ENCODE peak calls at places on chromosomes 2 and 18, in five cellular contexts. I, X, Z, Q and G are unnamed samples.

GRCh38 chr2:235639387-235639786 is 145.5 kb downstream of the AGAP1 start:
- DNase-seq in I (peak), Q (peak), Z (peak), X (no peak), G (no peak)

GRCh38 chr2:8643238-8643995 is 38.4 kb upstream of the ID2 start:
- DNase-seq in Z (no peak), X (no peak), Q (no peak), I (no peak), G (no peak)

GRCh38 chr18:59833785-59834184 is 66.0 kb upstream of the PMAIP1 start:
- DNase-seq in Z (no peak), X (no peak), I (no peak), Q (no peak), G (no peak)

GRCh38 chr18:53698907-53699306 is 525.6 kb downstream of the MBD2 start:
- DNase-seq in Z (peak), X (peak), Q (no peak), I (peak), G (peak)

GRCh38 chr18:74115046-74115445 is 32.6 kb downstream of the FBXO15 start:
- DNase-seq in X (no peak), Z (peak), Q (no peak), I (no peak), G (no peak)

GRCh38 chr2:79138385-79138784 is 18.1 kb downstream of the REG1A start:
- DNase-seq in Q (no peak), X (no peak), Z (no peak), I (no peak), G (no peak)

GRCh38 chr2:14751581-14751980 is 119.1 kb downstream of the LRATD1 start:
- DNase-seq in I (no peak), X (no peak), Q (no peak), Z (no peak), G (no peak)

GRCh38 chr2:231398585-231398984 is 3.1 kb downstream of the B3GNT7 start:
- DNase-seq in I (no peak), Q (no peak), Z (no peak), X (no peak), G (no peak)

GRCh38 chr2:22842209-22842608 is 542.8 kb upstream of the KLHL29 start:
- DNase-seq in X (no peak), Q (no peak), Z (no peak), I (no peak), G (no peak)

GRCh38 chr18:11845653-11846052 is 5.6 kb upstream of the CHMP1B start:
- DNase-seq in I (no peak), X (no peak), Z (no peak), Q (no peak), G (no peak)

GRCh38 chr2:69597843-69598610 is 45.5 kb downstream of the AAK1 start:
- DNase-seq in X (no peak), I (no peak), Z (no peak), Q (no peak), G (no peak)

GRCh38 chr2:160652236-160652635 is 158.6 kb upstream of the RBMS1 start:
- DNase-seq in Q (peak), I (peak), Z (peak), X (no peak), G (no peak)

GRCh38 chr2:69770193-69770702 is 28.3 kb downstream of the ANXA4 start:
- DNase-seq in Z (peak), I (peak), X (no peak), Q (peak), G (no peak)

GRCh38 chr18:12271376-12272235 is 17.4 kb downstream of the CIDEA start:
- DNase-seq in I (peak), Q (peak), X (peak), Z (peak), G (peak)

GRCh38 chr2:196618661-196619060 is 20.9 kb upstream of the CCDC150 start:
- DNase-seq in Z (no peak), I (no peak), Q (no peak), X (no peak), G (no peak)

GRCh38 chr2:74886811-74887210 is 52.9 kb downstream of the HK2 start:
- DNase-seq in Q (no peak), Z (no peak), I (no peak), X (no peak), G (no peak)

GRCh38 chr2:135826561-135826960 is 10.4 kb downstream of the LCT start:
- DNase-seq in I (no peak), Z (no peak), X (no peak), Q (no peak), G (no peak)

GRCh38 chr18:70384181-70384790 is 95.4 kb downstream of the SOCS6 start:
- DNase-seq in Z (peak), Q (no peak), I (no peak), X (no peak), G (no peak)

GRCh38 chr2:217418090-217418489 is 558.2 kb upstream of the TNP1 start:
- DNase-seq in X (no peak), Z (peak), I (no peak), Q (no peak), G (no peak)

GRCh38 chr18:74040459-74041332 is 106.9 kb downstream of the FBXO15 start:
- DNase-seq in I (no peak), Z (no peak), X (peak), Q (no peak), G (peak)

GRCh38 chr18:22020127-22020866 is 149.1 kb upstream of the GATA6 start:
- DNase-seq in X (no peak), I (no peak), Z (no peak), Q (no peak), G (no peak)

GRCh38 chr2:46269545-46270273 is 27.5 kb upstream of the EPAS1 start:
- DNase-seq in Q (no peak), I (no peak), X (no peak), Z (peak), G (no peak)

GRCh38 chr18:8283901-8284585 is 325.2 kb upstream of the RAB12 start:
- DNase-seq in X (no peak), Z (peak), I (no peak), Q (no peak), G (no peak)

GRCh38 chr2:234292205-234292954 is 204.5 kb downstream of the ARL4C start:
- DNase-seq in X (no peak), Z (peak), Q (no peak), I (no peak), G (no peak)

GRCh38 chr18:48943333-48943732 is 7.4 kb downstream of the SMAD7 start:
- DNase-seq in Z (no peak), Q (no peak), I (no peak), X (no peak), G (no peak)

GRCh38 chr2:43754180-43754579 is 19.7 kb upstream of the DYNC2LI1 start:
- DNase-seq in Q (no peak), I (no peak), Z (no peak), X (no peak), G (no peak)

GRCh38 chr2:3209258-3209657 is 168.4 kb downstream of the EIPR1 start:
- DNase-seq in Z (no peak), Q (no peak), I (no peak), X (no peak), G (no peak)

GRCh38 chr2:241797441-241798080 is 11.4 kb upstream of the NEU4 start:
- DNase-seq in Q (peak), Z (no peak), X (no peak), I (peak), G (no peak)

GRCh38 chr2:196101325-196101981 is 32.8 kb upstream of the DNAH7 start:
- DNase-seq in Q (no peak), X (no peak), I (no peak), Z (peak), G (no peak)

GRCh38 chr2:120747706-120748105 is 12.0 kb downstream of the GLI2 start:
- DNase-seq in X (no peak), Z (no peak), I (no peak), Q (no peak), G (no peak)

GRCh38 chr2:217934321-217935131 is 68.3 kb downstream of the TNS1 start:
- DNase-seq in I (peak), Q (peak), Z (peak), X (no peak), G (no peak)

GRCh38 chr2:172677363-172677762 is 58.3 kb upstream of the RAPGEF4 start:
- DNase-seq in Q (no peak), Z (no peak), I (no peak), X (no peak), G (no peak)

GRCh38 chr2:23386422-23387220 is 1.6 kb downstream of the KLHL29 start:
- DNase-seq in X (peak), Z (peak), I (peak), Q (peak), G (peak)

GRCh38 chr2:22282215-22282614 is 1102.8 kb upstream of the KLHL29 start:
- DNase-seq in Q (no peak), Z (no peak), X (no peak), I (no peak), G (no peak)

GRCh38 chr18:57480724-57481123 is 45.5 kb downstream of the ONECUT2 start:
- DNase-seq in Z (no peak), Q (no peak), X (no peak), I (no peak), G (no peak)

GRCh38 chr18:49949991-49950395 is 136.7 kb upstream of the ACAA2 start:
- DNase-seq in X (no peak), Q (no peak), I (no peak), Z (no peak), G (no peak)

GRCh38 chr2:38218583-38218982 is 142.6 kb upstream of the CYP1B1 start:
- DNase-seq in Z (no peak), I (no peak), X (no peak), Q (no peak), G (no peak)

GRCh38 chr2:237314198-237314597 is 99.8 kb downstream of the COL6A3 start:
- DNase-seq in Q (no peak), X (no peak), I (no peak), Z (no peak), G (no peak)

GRCh38 chr2:237315170-237315880 is 98.6 kb downstream of the COL6A3 start:
- DNase-seq in Z (peak), Q (peak), X (peak), I (peak), G (peak)

GRCh38 chr2:237310515-237311114 is 103.3 kb downstream of the COL6A3 start:
- DNase-seq in Z (no peak), I (no peak), Q (no peak), X (no peak), G (no peak)

GRCh38 chr2:237309416-237309815 is 104.5 kb downstream of the COL6A3 start:
- DNase-seq in X (no peak), Z (no peak), Q (no peak), I (no peak), G (no peak)

GRCh38 chr2:237312021-237312755 is 101.8 kb downstream of the COL6A3 start:
- DNase-seq in I (no peak), Q (no peak), X (no peak), Z (peak), G (no peak)
- TF ChIP-seq CTCF in I (no peak), Q (no peak), X (no peak), Z (no peak), G (no peak)

DNA sequence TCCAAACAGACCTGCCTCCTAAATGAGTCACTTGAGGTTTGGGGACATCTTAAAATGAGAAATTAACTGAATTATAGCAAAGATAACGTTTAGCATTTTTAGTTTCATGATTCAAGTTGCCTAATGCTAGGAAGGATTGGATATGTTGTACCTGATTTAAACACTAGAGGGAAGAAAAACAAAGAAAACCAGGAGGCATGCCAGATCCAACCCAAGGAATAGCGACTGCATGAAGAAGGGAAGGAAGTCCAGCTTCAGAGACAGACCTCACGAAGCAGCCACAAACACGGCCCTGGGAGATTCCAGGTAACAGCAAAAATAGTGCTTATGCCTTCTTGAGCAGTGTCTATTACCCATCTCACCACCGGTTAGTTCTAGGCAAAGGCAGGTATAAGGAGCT is 499.9 kb upstream of the SPHKAP start:
- DNase-seq in X (no peak), I (no peak), Z (peak), Q (no peak), G (no peak)
- TF ChIP-seq CTCF in X (peak), I (peak), Z (peak), Q (peak), G (peak)

GRCh38 chr2:26561918-26562810 is 79.0 kb downstream of the CIB4 start:
- DNase-seq in Z (peak), Q (no peak), X (no peak), I (no peak), G (no peak)
- TF ChIP-seq CTCF in Z (no peak), Q (no peak), X (no peak), I (no peak), G (no peak)

DNA sequence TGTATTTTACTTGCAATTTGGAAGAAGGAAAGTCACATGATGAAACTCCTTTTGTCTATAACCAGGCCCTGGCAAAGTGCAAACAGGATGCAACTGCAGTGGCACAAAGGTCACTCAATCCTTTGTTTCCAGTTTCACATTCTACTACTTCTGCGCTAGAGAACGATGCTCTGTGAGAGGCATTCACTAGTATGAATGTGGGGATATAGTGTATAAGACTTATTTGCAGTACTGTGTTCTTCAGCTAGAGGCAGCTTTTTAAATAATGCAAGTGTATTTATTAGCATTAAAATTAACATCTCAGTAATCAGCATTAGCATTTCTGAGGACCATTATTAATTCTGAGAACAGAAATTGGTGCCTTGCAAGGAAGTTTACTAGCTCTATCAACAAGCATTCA is 68.9 kb downstream of the PRPF40A start:
- DNase-seq in X (no peak), Z (no peak), I (no peak), Q (no peak), G (no peak)
- TF ChIP-seq CTCF in X (peak), Z (peak), I (peak), Q (no peak), G (peak)

GRCh38 chr2:184611221-184612085 is 13.1 kb downstream of the ZNF804A start:
- DNase-seq in X (no peak), I (no peak), Q (no peak), Z (peak), G (no peak)
- TF ChIP-seq CTCF in X (peak), I (peak), Q (no peak), Z (peak), G (peak)

DNA sequence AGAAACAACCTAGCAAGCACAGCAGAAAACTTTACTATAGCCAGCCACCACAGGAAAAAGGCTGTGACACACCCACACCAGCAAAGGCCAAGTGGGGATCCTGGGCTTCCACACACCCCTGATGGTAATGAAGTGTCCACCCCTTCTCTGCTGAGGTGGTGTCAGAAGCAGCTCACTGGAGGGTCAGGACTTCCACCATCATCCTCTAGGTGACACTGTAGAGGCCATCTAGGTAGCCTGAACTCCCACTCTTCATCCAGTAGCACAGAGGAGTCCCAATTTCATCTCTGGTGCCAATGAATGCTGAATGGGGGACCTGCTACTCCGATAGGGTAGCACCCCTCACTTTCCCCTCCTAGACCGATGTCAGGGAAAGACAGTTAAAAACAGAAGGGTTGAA is 1544.4 kb downstream of the LRP1B start:
- DNase-seq in Q (no peak), Z (no peak), X (no peak), I (no peak), G (peak)
- TF ChIP-seq CTCF in Q (no peak), Z (peak), X (peak), I (no peak), G (peak)

DNA sequence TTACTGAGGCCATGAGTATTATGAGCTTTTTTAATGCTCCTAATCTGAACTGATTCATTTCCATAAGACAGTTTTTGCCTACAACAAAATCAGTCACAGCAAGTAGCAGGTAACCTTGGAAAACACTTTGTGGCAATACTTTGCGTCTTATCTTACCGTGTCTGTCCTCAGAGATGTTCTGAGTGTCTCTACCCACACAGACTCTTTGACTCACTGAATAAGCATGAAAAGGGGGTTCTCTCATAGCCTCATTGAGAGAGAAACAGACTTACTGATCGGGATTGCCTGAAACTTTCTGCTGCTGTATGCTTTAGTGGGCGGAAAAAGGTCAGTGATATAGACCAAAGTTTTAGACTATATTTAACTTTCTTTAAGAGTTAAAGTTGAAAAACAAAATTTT is 92.6 kb downstream of the MYL12B start:
- DNase-seq in Q (no peak), I (no peak), Z (peak), X (no peak), G (no peak)
- TF ChIP-seq CTCF in Q (no peak), I (no peak), Z (no peak), X (no peak), G (no peak)

GRCh38 chr18:35658112-35658511 is 76.6 kb downstream of the GALNT1 start:
- DNase-seq in X (no peak), Q (no peak), Z (no peak), I (no peak), G (no peak)

GRCh38 chr18:35662293-35663062 is 80.9 kb downstream of the GALNT1 start:
- DNase-seq in X (no peak), I (no peak), Q (no peak), Z (no peak), G (no peak)

GRCh38 chr18:35661483-35662146 is 80.1 kb downstream of the GALNT1 start:
- DNase-seq in I (no peak), X (no peak), Z (no peak), Q (no peak), G (no peak)
- TF ChIP-seq CTCF in I (peak), X (no peak), Z (no peak), Q (no peak), G (peak)

GRCh38 chr2:64768426-64769033 is 114.8 kb upstream of the SERTAD2 start:
- DNase-seq in X (no peak), Q (no peak), Z (no peak), I (no peak), G (no peak)

GRCh38 chr2:64769392-64770044 is 115.8 kb upstream of the SERTAD2 start:
- DNase-seq in Q (no peak), Z (no peak), X (no peak), I (no peak), G (no peak)

GRCh38 chr2:64770137-64770780 is 116.5 kb upstream of the SERTAD2 start:
- DNase-seq in X (no peak), I (no peak), Z (peak), Q (no peak), G (no peak)

GRCh38 chr2:64771726-64772125 is 118.0 kb upstream of the SERTAD2 start:
- DNase-seq in X (no peak), I (no peak), Q (no peak), Z (no peak), G (no peak)

DNA sequence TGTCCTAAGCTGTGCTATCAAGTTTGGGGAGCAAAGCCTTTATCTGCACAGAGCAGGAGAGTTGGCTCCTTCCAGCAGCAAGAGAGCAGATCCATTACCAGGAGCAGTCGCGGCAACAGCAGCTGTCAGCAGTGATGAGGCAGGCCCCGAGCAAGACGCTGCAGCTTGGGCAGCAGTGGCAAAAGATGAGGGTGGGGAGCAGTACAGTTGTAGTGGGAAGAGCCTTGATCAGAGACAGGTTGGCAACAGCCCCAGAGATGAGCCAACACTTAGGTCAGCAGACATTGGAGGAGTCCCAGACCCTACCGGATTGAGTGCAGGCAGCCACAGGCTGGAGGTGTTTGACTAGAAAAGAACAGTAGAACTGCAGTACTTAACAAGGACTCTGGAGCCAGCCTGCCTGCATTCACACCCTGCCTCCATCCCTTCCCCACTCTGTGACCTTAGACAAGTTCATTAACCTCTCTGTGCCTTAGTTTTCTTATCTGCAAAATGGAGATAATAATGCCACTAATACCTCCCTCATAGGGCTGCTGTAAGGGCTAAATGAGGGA is 117.1 kb upstream of the SERTAD2 start:
- DNase-seq in I (peak), X (no peak), Q (peak), Z (peak), G (no peak)
- TF ChIP-seq CTCF in I (no peak), X (no peak), Q (no peak), Z (no peak), G (no peak)